ENCODE peak calls at places on chromosomes 7 and 10, in four cellular contexts. One of them, this sample, is unnamed. For H3K4me1, the result is how much of the 10 kb centered on the place peaks cover.

GRCh38 chr10:22002531-22003110 is 909 bp downstream of the DNAJC1 start:
- DNase-seq in H1: no peak
- DNase-seq in HepG2: peak
- DNase-seq in GM12878: no peak
- DNase-seq in this sample: no peak

GRCh38 chr10:102113956-102114857 is 6.0 kb downstream of the LDB1 start:
- DNase-seq in H1: peak
- DNase-seq in GM12878: no peak
- DNase-seq in HepG2: no peak
- DNase-seq in this sample: no peak

GRCh38 chr10:34811968-34812514 is 3.1 kb downstream of the PARD3 start:
- DNase-seq in HepG2: no peak
- DNase-seq in GM12878: no peak
- DNase-seq in H1: no peak
- DNase-seq in this sample: no peak

GRCh38 chr10:123904834-123905409 is 13.3 kb upstream of the CPXM2 start:
- DNase-seq in GM12878: no peak
- DNase-seq in HepG2: no peak
- DNase-seq in H1: no peak
- DNase-seq in this sample: no peak

GRCh38 chr10:126583507-126584200 is 86.8 kb downstream of the C10orf90 start:
- DNase-seq in GM12878: no peak
- DNase-seq in H1: no peak
- DNase-seq in HepG2: no peak
- DNase-seq in this sample: no peak

GRCh38 chr10:103678104-103678526 is 177.3 kb downstream of the SH3PXD2A start:
- DNase-seq in GM12878: peak
- DNase-seq in HepG2: no peak
- DNase-seq in H1: no peak
- DNase-seq in this sample: no peak

GRCh38 chr7:128055668-128056067 is 24.4 kb upstream of the LRRC4 start:
- DNase-seq in GM12878: no peak
- DNase-seq in H1: no peak
- DNase-seq in HepG2: no peak
- DNase-seq in this sample: no peak

GRCh38 chr10:48567346-48567745 is 37.5 kb downstream of the ARHGAP22 start:
- DNase-seq in HepG2: no peak
- DNase-seq in H1: no peak
- DNase-seq in GM12878: no peak
- DNase-seq in this sample: no peak

GRCh38 chr10:24114561-24114960 is 94.4 kb upstream of the KIAA1217 start:
- DNase-seq in GM12878: no peak
- DNase-seq in HepG2: no peak
- DNase-seq in H1: no peak
- DNase-seq in this sample: no peak

GRCh38 chr7:70797109-70797514 is 334.8 kb upstream of the GALNT17 start:
- DNase-seq in GM12878: no peak
- DNase-seq in H1: no peak
- DNase-seq in HepG2: no peak
- DNase-seq in this sample: no peak

GRCh38 chr10:3623746-3624145 is 161.3 kb downstream of the KLF6 start:
- DNase-seq in H1: no peak
- DNase-seq in HepG2: peak
- DNase-seq in GM12878: peak
- DNase-seq in this sample: no peak

GRCh38 chr7:50657912-50658311 is 92.7 kb upstream of the DDC start:
- DNase-seq in GM12878: no peak
- DNase-seq in HepG2: no peak
- DNase-seq in H1: peak
- DNase-seq in this sample: no peak

GRCh38 chr7:7352845-7353244 is 170.5 kb downstream of the C1GALT1 start:
- DNase-seq in GM12878: no peak
- DNase-seq in H1: peak
- DNase-seq in HepG2: peak
- DNase-seq in this sample: peak

GRCh38 chr7:266851-267840 is 22.8 kb upstream of the FOXL3 start:
- DNase-seq in GM12878: no peak
- DNase-seq in HepG2: peak
- DNase-seq in H1: peak
- DNase-seq in this sample: no peak

GRCh38 chr10:119817991-119818888 is 54.4 kb downstream of the MCMBP start:
- DNase-seq in H1: peak
- DNase-seq in HepG2: no peak
- DNase-seq in GM12878: no peak
- DNase-seq in this sample: no peak

GRCh38 chr10:24215193-24215592 is 6.3 kb downstream of the KIAA1217 start:
- DNase-seq in HepG2: no peak
- DNase-seq in H1: no peak
- DNase-seq in GM12878: no peak
- DNase-seq in this sample: no peak

GRCh38 chr7:70808876-70809275 is 323.1 kb upstream of the GALNT17 start:
- DNase-seq in GM12878: no peak
- DNase-seq in HepG2: no peak
- DNase-seq in H1: no peak
- DNase-seq in this sample: no peak

GRCh38 chr7:104963991-104964385 is 50.0 kb upstream of the KMT2E start:
- DNase-seq in GM12878: no peak
- DNase-seq in HepG2: peak
- DNase-seq in H1: no peak
- DNase-seq in this sample: no peak

GRCh38 chr7:100897111-100897608 is 1.5 kb upstream of the ACHE start:
- DNase-seq in GM12878: no peak
- DNase-seq in H1: peak
- DNase-seq in HepG2: no peak
- DNase-seq in this sample: no peak

GRCh38 chr7:48718731-48719387 is 205.5 kb upstream of the CDC14C start:
- DNase-seq in HepG2: no peak
- DNase-seq in H1: no peak
- DNase-seq in GM12878: no peak
- DNase-seq in this sample: no peak

GRCh38 chr7:142482899-142483658 is 225.2 kb upstream of the PRSS58 start:
- DNase-seq in H1: peak
- DNase-seq in GM12878: no peak
- DNase-seq in HepG2: peak
- DNase-seq in this sample: peak

GRCh38 chr10:104100795-104101194 is 15.1 kb upstream of the COL17A1 start:
- DNase-seq in H1: no peak
- DNase-seq in GM12878: no peak
- DNase-seq in HepG2: no peak
- DNase-seq in this sample: no peak

GRCh38 chr7:20399516-20399915 is 68.8 kb downstream of the ITGB8 start:
- DNase-seq in H1: no peak
- DNase-seq in GM12878: no peak
- DNase-seq in HepG2: no peak
- DNase-seq in this sample: no peak

GRCh38 chr7:129832282-129832681 is 120.5 kb downstream of the UBE2H start:
- DNase-seq in GM12878: no peak
- DNase-seq in H1: peak
- DNase-seq in HepG2: no peak
- DNase-seq in this sample: no peak

GRCh38 chr7:108459922-108460551 is 3.8 kb upstream of the NRCAM start:
- DNase-seq in H1: no peak
- DNase-seq in GM12878: no peak
- DNase-seq in HepG2: peak
- DNase-seq in this sample: no peak

GRCh38 chr10:101451589-101452190 is 97.7 kb downstream of the BTRC start:
- DNase-seq in H1: no peak
- DNase-seq in HepG2: no peak
- DNase-seq in GM12878: no peak
- DNase-seq in this sample: no peak

GRCh38 chr10:43128958-43129706 is 9.1 kb upstream of the CSGALNACT2 start:
- DNase-seq in H1: peak
- DNase-seq in HepG2: no peak
- DNase-seq in GM12878: no peak
- DNase-seq in this sample: no peak

GRCh38 chr7:116339564-116339963 is 129.2 kb downstream of the TES start:
- DNase-seq in HepG2: peak
- DNase-seq in GM12878: no peak
- DNase-seq in H1: no peak
- DNase-seq in this sample: no peak
- TF ChIP-seq SUZ12 in HepG2: no peak
- TF ChIP-seq SUZ12 in GM12878: no peak
- TF ChIP-seq SUZ12 in H1: no peak
- TF ChIP-seq SUZ12 in this sample: no peak

DNA sequence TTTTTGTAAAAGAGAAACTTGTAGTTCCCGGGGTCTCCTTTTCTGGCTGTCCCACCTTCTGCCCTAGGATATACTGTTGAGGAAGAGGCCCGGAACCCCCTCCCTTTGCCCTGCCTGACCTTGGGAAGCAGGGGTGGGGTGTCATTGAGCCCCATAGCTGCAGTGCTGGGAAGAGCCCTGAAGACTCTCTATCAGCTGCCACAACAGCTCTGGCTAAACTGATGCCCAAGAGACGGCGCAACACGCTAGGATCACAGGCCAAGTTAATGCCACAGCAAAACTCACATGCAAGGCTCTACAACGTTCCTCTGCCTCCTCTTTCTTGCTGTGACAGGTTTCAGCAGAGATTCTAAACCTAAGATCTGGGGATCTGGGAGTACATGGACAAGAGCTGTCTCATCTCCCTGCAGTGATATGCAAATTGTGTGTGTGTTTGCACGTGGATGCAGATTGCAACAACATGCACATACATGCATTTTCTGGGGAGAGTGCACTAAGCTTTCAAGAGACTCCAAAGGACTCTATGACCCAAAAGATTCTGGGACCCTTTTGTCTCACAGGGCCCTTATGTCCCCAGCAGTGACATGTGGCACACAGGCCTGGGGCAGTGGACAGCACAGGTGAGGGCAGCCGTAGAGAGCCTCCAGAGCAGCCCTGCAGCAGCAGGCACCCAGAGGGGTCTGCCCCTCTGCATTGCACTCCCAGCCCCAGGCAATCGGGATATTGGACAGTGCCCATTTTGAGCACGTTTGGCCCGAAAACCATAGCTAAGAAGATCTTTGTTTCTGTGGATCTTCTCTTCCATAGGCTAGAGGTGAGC is 2.5 kb downstream of the RASSF4 start:
- DNase-seq in GM12878: no peak
- DNase-seq in HepG2: no peak
- DNase-seq in H1: peak
- DNase-seq in this sample: no peak
- H3K4me1 ChIP-seq in GM12878: half or more
- H3K4me1 ChIP-seq in HepG2: half or more
- H3K4me1 ChIP-seq in H1: under half
- H3K4me1 ChIP-seq in this sample: under half

GRCh38 chr10:125116041-125116649 is 44.2 kb downstream of the CTBP2 start:
- DNase-seq in GM12878: no peak
- DNase-seq in H1: no peak
- DNase-seq in HepG2: no peak
- DNase-seq in this sample: no peak

GRCh38 chr10:125118701-125119100 is 41.7 kb downstream of the CTBP2 start:
- DNase-seq in H1: no peak
- DNase-seq in GM12878: no peak
- DNase-seq in HepG2: no peak
- DNase-seq in this sample: no peak

GRCh38 chr10:125116652-125117310 is 43.6 kb downstream of the CTBP2 start:
- DNase-seq in H1: no peak
- DNase-seq in GM12878: no peak
- DNase-seq in HepG2: no peak
- DNase-seq in this sample: no peak

GRCh38 chr10:125120046-125120710 is 40.2 kb downstream of the CTBP2 start:
- DNase-seq in H1: no peak
- DNase-seq in GM12878: no peak
- DNase-seq in HepG2: no peak
- DNase-seq in this sample: no peak

GRCh38 chr10:125117941-125118630 is 42.3 kb downstream of the CTBP2 start:
- DNase-seq in H1: no peak
- DNase-seq in GM12878: no peak
- DNase-seq in HepG2: no peak
- DNase-seq in this sample: no peak
- TF ChIP-seq ZNF274 in H1: no peak
- TF ChIP-seq ZNF274 in GM12878: no peak
- TF ChIP-seq ZNF274 in HepG2: no peak
- TF ChIP-seq ZNF274 in this sample: no peak

GRCh38 chr7:55549457-55549856 is 22.8 kb downstream of the VOPP1 start:
- DNase-seq in H1: no peak
- DNase-seq in GM12878: no peak
- DNase-seq in HepG2: no peak
- DNase-seq in this sample: no peak

GRCh38 chr7:55546826-55547225 is 25.5 kb downstream of the VOPP1 start:
- DNase-seq in HepG2: peak
- DNase-seq in GM12878: no peak
- DNase-seq in H1: no peak
- DNase-seq in this sample: no peak

GRCh38 chr7:55548295-55548731 is 24.0 kb downstream of the VOPP1 start:
- DNase-seq in GM12878: no peak
- DNase-seq in H1: no peak
- DNase-seq in HepG2: no peak
- DNase-seq in this sample: no peak

GRCh38 chr7:55550010-55550409 is 22.3 kb downstream of the VOPP1 start:
- DNase-seq in HepG2: no peak
- DNase-seq in H1: no peak
- DNase-seq in GM12878: no peak
- DNase-seq in this sample: no peak

DNA sequence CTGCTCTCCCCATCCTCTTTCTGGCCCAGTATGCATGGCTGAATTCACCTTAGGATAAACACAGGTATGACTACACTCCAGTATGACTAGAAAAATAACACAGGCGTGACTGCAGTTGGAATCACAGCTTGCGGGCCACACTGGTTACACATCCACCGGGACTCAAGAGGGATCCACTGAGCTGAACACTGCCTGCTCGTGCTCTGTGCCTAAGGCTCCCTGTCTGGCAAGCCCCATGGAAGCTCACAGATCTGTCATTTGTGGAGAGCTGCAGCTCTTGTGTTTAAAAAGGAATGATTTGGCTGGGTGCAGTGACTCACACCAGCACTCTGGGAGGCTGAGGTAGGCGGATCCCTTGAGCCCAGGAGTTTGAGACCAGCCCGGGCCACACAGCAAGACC is 26.8 kb downstream of the VOPP1 start:
- DNase-seq in HepG2: no peak
- DNase-seq in H1: no peak
- DNase-seq in GM12878: no peak
- DNase-seq in this sample: no peak
- TF ChIP-seq SUZ12 in HepG2: no peak
- TF ChIP-seq SUZ12 in H1: no peak
- TF ChIP-seq SUZ12 in GM12878: no peak
- TF ChIP-seq SUZ12 in this sample: no peak

GRCh38 chr10:77598606-77599005 is 39.0 kb downstream of the KCNMA1 start:
- DNase-seq in GM12878: no peak
- DNase-seq in HepG2: no peak
- DNase-seq in H1: no peak
- DNase-seq in this sample: no peak
- H3K4me1 ChIP-seq in GM12878: under half
- H3K4me1 ChIP-seq in HepG2: under half
- H3K4me1 ChIP-seq in H1: under half
- H3K4me1 ChIP-seq in this sample: under half

GRCh38 chr10:62805139-62806092 is 896 bp downstream of the ADO start:
- DNase-seq in GM12878: no peak
- DNase-seq in HepG2: peak
- DNase-seq in H1: peak
- DNase-seq in this sample: no peak
- TF ChIP-seq ZNF274 in GM12878: no peak
- TF ChIP-seq ZNF274 in HepG2: no peak
- TF ChIP-seq ZNF274 in H1: no peak
- TF ChIP-seq ZNF274 in this sample: no peak